ENCODE peak calls at places on chromosomes 3 and 15, in ten cellular contexts. D is OCI-LY7, Y is Karpas-422, G is A549, O is fibroblast of lung, H is stomach, V is esophagus squamous epithelium, X is psoas muscle, S is neural progenitor cell, I is lung. T is an unnamed sample. For H3K4me1, the result is how much of the 10 kb centered on the place peaks cover.

GRCh38 chr3:127694467-127695215 is 21.9 kb downstream of the ABTB1 start:
- DNase-seq in D (peak), V (no peak), Y (peak), O (no peak), H (peak), X (peak), I (no peak), S (peak), G (peak), T (no peak)

GRCh38 chr3:138963161-138963560 is 16.1 kb downstream of the FOXL2NB start:
- DNase-seq in G (no peak), O (no peak), Y (no peak), D (no peak), I (no peak), V (no peak), X (no peak), S (no peak), H (no peak), T (no peak)

GRCh38 chr3:65871305-65872141 is 167.2 kb downstream of the MAGI1 start:
- DNase-seq in O (no peak), S (peak), H (peak), D (no peak), X (peak), G (no peak), V (no peak), Y (no peak), I (peak), T (no peak)

GRCh38 chr15:40438712-40439111 is 2.0 kb upstream of the BAHD1 start:
- DNase-seq in I (no peak), O (no peak), H (peak), S (no peak), G (no peak), Y (no peak), X (peak), D (no peak), V (no peak), T (no peak)

GRCh38 chr3:105823149-105823866 is 45.5 kb downstream of the CBLB start:
- DNase-seq in Y (peak), I (no peak), D (peak), X (no peak), S (no peak), G (peak), V (no peak), O (peak), H (no peak), T (no peak)

GRCh38 chr15:99343836-99344551 is 92.7 kb downstream of the LRRC28 start:
- DNase-seq in O (no peak), Y (peak), S (peak), G (peak), X (peak), D (peak), I (no peak), H (no peak), V (no peak), T (no peak)

GRCh38 chr15:74431645-74432044 is 2.1 kb downstream of the SEMA7A start:
- DNase-seq in S (no peak), Y (peak), G (no peak), X (peak), I (no peak), V (no peak), H (no peak), O (no peak), D (no peak), T (no peak)

GRCh38 chr15:56464893-56465520 is at the start of gene MNS1:
- DNase-seq in H (peak), V (peak), O (peak), I (peak), G (peak), S (peak), D (peak), X (peak), Y (peak), T (peak)

GRCh38 chr3:141373768-141374526 is 5.6 kb downstream of the ZBTB38 start:
- DNase-seq in S (no peak), I (no peak), G (peak), V (no peak), D (no peak), H (no peak), O (no peak), Y (no peak), X (no peak), T (no peak)

GRCh38 chr15:91849749-91850161 is 3.8 kb upstream of the SLCO3A1 start:
- DNase-seq in V (no peak), D (peak), G (peak), S (peak), I (no peak), X (no peak), H (no peak), Y (peak), O (peak), T (no peak)

GRCh38 chr3:113523241-113523640 is 8.3 kb upstream of the SPICE1 start:
- DNase-seq in D (no peak), O (no peak), V (no peak), X (no peak), H (no peak), Y (no peak), I (no peak), G (no peak), S (no peak), T (no peak)

GRCh38 chr15:44087578-44088190 is 107.4 kb downstream of the FRMD5 start:
- DNase-seq in G (peak), X (no peak), V (no peak), I (no peak), D (no peak), Y (no peak), O (peak), H (no peak), S (no peak), T (no peak)

GRCh38 chr3:168973897-168974296 is 689.6 kb downstream of the MECOM start:
- DNase-seq in Y (no peak), I (no peak), O (no peak), V (no peak), H (no peak), G (no peak), X (no peak), D (no peak), S (no peak), T (no peak)

GRCh38 chr15:48937886-48938285 is 25.8 kb downstream of the SHC4 start:
- DNase-seq in D (no peak), Y (no peak), I (no peak), V (no peak), O (no peak), S (no peak), H (no peak), X (no peak), G (no peak), T (no peak)

GRCh38 chr3:192851821-192852352 is 65.8 kb downstream of the MB21D2 start:
- DNase-seq in O (peak), S (no peak), V (no peak), D (no peak), X (peak), Y (no peak), H (peak), G (peak), I (peak), T (peak)

GRCh38 chr3:184360834-184361531 is 422 bp downstream of the CLCN2 start:
- DNase-seq in Y (peak), V (no peak), X (no peak), G (no peak), H (no peak), S (no peak), D (no peak), O (no peak), I (no peak), T (no peak)

GRCh38 chr15:95409924-95410323 is 920.6 kb upstream of the NR2F2 start:
- DNase-seq in V (no peak), G (no peak), X (no peak), H (no peak), S (no peak), O (peak), I (no peak), Y (no peak), D (no peak), T (no peak)

GRCh38 chr3:120821426-120821825 is 78.9 kb downstream of the GTF2E1 start:
- DNase-seq in I (no peak), G (no peak), S (no peak), V (no peak), X (no peak), D (no peak), O (no peak), Y (no peak), H (no peak), T (no peak)

DNA sequence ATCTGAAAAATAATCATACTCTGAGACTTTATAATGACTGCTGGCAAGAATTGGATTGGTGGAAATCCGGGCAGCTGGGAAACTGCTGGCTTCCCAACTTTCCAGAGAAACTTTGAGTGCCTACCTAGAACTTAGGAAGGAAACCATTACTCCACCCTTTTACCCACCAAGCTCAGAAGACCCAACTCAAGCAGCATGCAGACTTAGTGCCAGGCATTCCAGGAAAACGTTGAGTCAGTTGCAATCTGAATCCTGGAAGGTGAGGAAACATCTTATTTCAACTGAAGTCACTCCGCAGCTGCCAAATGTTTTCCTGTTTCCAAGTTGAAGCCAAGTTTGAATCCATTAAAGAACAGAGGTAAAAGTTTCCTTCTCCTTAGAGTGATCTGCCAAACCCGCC is 126.5 kb downstream of the ZNF385D start:
- DNase-seq in S (no peak), X (no peak), V (no peak), O (no peak), G (no peak), I (no peak), H (no peak), D (no peak), Y (no peak), T (no peak)
- H3K4me1 ChIP-seq in S (under half), X (under half), V (under half), O (under half), G (under half), I (under half), H (under half), D (under half), Y (under half), T (under half)

DNA sequence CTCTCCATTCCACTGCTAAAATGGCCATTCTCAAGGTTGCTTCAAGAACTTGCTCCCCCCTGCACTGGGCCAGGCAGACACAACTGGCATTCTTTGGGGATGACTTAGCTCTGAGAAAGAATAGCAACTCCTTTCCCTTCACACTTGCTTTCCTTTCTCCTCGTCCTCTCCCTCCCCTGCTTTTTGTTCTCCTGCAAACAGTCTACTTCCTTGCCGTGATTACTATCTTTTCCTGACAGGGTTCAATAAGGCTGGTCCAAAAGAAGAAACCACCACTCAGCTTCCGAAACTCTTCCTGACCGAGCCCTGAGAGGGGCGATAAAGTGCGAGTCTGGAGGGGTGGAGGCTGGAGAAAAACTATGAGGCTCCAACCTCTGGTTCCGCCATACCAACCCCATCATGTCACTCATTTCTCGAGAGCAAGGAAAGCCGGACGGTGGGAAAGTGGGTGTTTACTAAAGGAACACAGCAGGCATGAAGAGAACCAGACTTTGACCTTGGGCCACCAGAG is 5.0 kb downstream of the AMOTL2 start:
- DNase-seq in H (no peak), I (no peak), S (no peak), V (no peak), O (peak), D (no peak), Y (no peak), X (peak), G (no peak), T (no peak)
- H3K4me1 ChIP-seq in H (half or more), I (under half), S (half or more), V (half or more), O (half or more), D (under half), Y (under half), X (half or more), G (half or more), T (half or more)

GRCh38 chr3:14797731-14798130 is 21.0 kb upstream of the FGD5 start:
- DNase-seq in O (no peak), G (no peak), I (no peak), X (peak), S (no peak), Y (no peak), D (no peak), V (no peak), H (no peak), T (no peak)
- H3K4me1 ChIP-seq in O (under half), G (under half), I (under half), X (under half), S (under half), Y (under half), D (under half), V (under half), H (under half), T (under half)

DNA sequence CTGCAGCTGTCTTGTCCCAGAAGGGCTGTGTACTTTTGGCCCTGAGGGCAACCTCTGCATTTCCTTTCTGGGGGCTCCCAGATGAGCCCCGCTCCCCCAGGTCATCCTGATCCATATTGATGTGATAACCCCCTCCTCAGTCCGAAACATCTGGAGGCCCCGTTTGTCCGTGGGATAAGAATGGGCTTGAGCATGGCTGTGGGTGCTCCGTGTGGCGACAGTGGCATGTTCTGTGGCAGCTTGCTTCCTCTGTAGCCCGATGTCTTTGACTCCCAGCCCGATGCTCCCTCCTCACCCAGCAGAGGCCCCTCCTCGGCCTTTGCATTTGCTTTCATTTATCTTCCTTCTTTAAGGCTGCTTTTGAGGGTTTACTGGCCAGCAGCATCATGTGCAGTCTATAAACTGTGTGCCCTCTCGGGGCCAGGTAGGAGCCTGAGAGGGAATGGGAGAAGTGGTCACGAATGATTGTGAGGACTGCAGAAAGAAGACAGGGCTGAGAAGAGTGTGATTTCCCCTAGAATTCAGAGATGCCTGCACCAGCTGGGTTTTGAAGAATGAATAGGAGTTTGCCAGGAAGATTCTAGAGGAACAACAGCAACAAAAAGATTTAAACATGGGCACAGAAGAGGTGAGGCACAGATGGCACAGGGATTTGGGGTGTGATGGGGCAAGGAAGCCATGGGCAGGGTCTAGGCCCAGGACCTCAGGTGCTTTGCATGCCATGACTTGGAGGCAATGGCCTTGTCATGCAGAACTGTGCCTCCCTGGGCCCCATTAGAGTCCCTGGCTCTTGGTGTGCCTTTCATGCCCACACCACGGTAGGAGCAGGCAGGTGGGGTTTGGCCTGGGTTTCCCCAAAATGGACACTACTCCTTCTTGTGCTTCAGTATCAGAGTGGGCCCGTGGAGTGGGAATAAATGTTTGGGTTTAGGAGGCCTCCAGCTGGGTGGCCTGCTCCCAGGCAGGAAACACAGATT is 34.2 kb downstream of the APBA2 start:
- DNase-seq in H (no peak), O (no peak), X (no peak), V (no peak), G (no peak), S (no peak), Y (no peak), D (no peak), I (no peak), T (no peak)
- H3K4me1 ChIP-seq in H (under half), O (under half), X (under half), V (under half), G (under half), S (under half), Y (under half), D (under half), I (under half), T (under half)

GRCh38 chr3:172622916-172623700 is 87.8 kb downstream of the NCEH1 start:
- DNase-seq in O (peak), S (peak), G (peak), V (no peak), I (no peak), Y (peak), H (peak), D (peak), X (no peak), T (no peak)

GRCh38 chr3:172624999-172625398 is 85.9 kb downstream of the NCEH1 start:
- DNase-seq in O (no peak), X (no peak), V (no peak), D (no peak), G (no peak), S (no peak), I (no peak), Y (no peak), H (no peak), T (no peak)

GRCh38 chr3:172626241-172626640 is 84.6 kb downstream of the NCEH1 start:
- DNase-seq in G (no peak), Y (no peak), H (no peak), V (no peak), D (no peak), X (no peak), I (no peak), S (no peak), O (peak), T (no peak)

GRCh38 chr3:172627057-172627809 is 83.6 kb downstream of the NCEH1 start:
- DNase-seq in H (no peak), V (no peak), O (peak), D (no peak), Y (no peak), I (no peak), G (peak), X (no peak), S (no peak), T (no peak)

DNA sequence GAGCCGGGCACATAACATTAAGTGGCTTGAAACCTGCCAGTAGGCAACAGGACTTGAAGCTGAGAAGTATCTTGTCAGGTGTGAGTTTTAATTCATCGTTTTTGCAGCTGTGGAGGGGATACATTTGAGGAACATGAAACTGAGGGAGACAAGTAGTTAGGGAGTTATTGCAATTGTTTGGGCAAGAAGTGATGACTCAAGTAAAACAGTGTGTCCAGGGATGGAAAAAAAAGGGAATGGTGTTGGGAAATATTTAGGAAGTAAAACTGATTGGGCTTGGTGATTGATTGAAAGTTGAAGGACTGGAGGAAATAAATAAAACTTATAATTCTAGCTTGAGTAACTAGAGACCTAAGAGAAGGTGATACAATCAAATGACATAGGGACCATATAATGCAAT is 85.5 kb downstream of the NCEH1 start:
- DNase-seq in X (no peak), I (no peak), V (no peak), O (peak), H (no peak), G (no peak), D (no peak), S (no peak), Y (no peak), T (no peak)
- H3K4me1 ChIP-seq in X (under half), I (under half), V (under half), O (under half), H (under half), G (under half), D (under half), S (under half), Y (under half), T (under half)

GRCh38 chr15:76155742-76156141 is 96.0 kb downstream of the TMEM266 start:
- DNase-seq in V (no peak), S (no peak), G (no peak), Y (no peak), I (no peak), O (no peak), D (no peak), H (no peak), X (peak), T (no peak)
- H3K4me1 ChIP-seq in V (under half), S (under half), G (under half), Y (under half), I (under half), O (under half), D (under half), H (under half), X (under half), T (under half)

DNA sequence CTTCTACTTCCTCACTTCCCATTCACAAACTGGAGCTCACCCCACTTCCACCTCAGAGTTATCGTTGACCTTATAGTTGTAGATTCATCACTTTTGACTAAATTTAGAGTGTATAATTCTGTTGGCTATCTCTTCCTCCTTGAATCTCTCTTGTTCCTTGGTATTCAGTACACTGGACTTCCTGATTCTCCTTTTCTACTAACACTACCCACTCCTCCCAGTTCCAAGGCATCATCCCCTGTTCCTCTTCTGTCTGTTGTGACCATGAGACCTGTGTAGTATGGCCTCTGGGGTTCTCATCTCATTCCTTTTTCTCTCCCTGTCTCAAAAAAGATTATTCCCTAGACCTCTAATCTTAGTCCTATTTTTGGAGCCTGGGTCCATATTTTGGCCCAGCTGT is 5.9 kb upstream of the GPR87 start:
- DNase-seq in H (no peak), G (no peak), D (no peak), S (no peak), O (no peak), X (no peak), I (no peak), Y (no peak), V (no peak), T (no peak)
- H3K4me1 ChIP-seq in H (under half), G (under half), D (under half), S (under half), O (under half), X (under half), I (under half), Y (under half), V (under half), T (under half)

GRCh38 chr3:52722491-52722890 is 16.6 kb downstream of the SPCS1 start:
- DNase-seq in O (no peak), H (no peak), Y (no peak), I (no peak), S (no peak), X (no peak), D (no peak), V (no peak), G (no peak), T (no peak)

GRCh38 chr3:52721742-52722033 is 15.8 kb downstream of the SPCS1 start:
- DNase-seq in O (no peak), G (no peak), X (no peak), Y (no peak), V (no peak), S (no peak), H (no peak), I (no peak), D (no peak), T (no peak)

GRCh38 chr3:52715714-52716305 is 9.9 kb downstream of the SPCS1 start:
- DNase-seq in S (no peak), V (no peak), D (no peak), X (no peak), Y (no peak), H (no peak), I (no peak), O (no peak), G (no peak), T (no peak)

GRCh38 chr3:52721002-52721741 is 15.3 kb downstream of the SPCS1 start:
- DNase-seq in I (no peak), X (no peak), S (no peak), G (no peak), V (no peak), H (no peak), Y (no peak), D (peak), O (no peak), T (no peak)

GRCh38 chr3:52719618-52720017 is 13.7 kb downstream of the SPCS1 start:
- DNase-seq in G (no peak), S (no peak), O (no peak), D (no peak), V (no peak), H (no peak), Y (peak), X (no peak), I (no peak), T (no peak)
- H3K4me1 ChIP-seq in G (under half), S (under half), O (under half), D (under half), V (under half), H (under half), Y (under half), X (under half), I (under half), T (under half)

GRCh38 chr3:133466531-133467386 is 66.9 kb downstream of the BFSP2 start:
- DNase-seq in Y (peak), V (no peak), I (no peak), X (peak), G (no peak), H (no peak), D (peak), S (no peak), O (no peak), T (no peak)
- H3K4me1 ChIP-seq in Y (half or more), V (under half), I (under half), X (under half), G (under half), H (under half), D (half or more), S (half or more), O (under half), T (under half)